ENCODE peak calls at places on chromosomes 7 and 10, in five cellular contexts. One of them, this sample, is unnamed.

GRCh38 chr10:77853256-77853655 is 73.3 kb downstream of the DLG5 start:
- DNase-seq in fibroblast of lung: no peak
- DNase-seq in lung: no peak
- DNase-seq in mammary epithelial cell: no peak
- DNase-seq in tibial nerve: no peak
- DNase-seq in this sample: no peak

GRCh38 chr10:28312572-28312971 is 9.7 kb upstream of the MPP7 start:
- DNase-seq in fibroblast of lung: no peak
- DNase-seq in lung: no peak
- DNase-seq in mammary epithelial cell: no peak
- DNase-seq in tibial nerve: no peak
- DNase-seq in this sample: no peak

GRCh38 chr7:51446785-51447184 is 130.2 kb upstream of the COBL start:
- DNase-seq in fibroblast of lung: no peak
- DNase-seq in lung: no peak
- DNase-seq in mammary epithelial cell: no peak
- DNase-seq in tibial nerve: no peak
- DNase-seq in this sample: no peak

GRCh38 chr10:103852189-103852711 is 3.1 kb downstream of the SH3PXD2A start:
- DNase-seq in fibroblast of lung: peak
- DNase-seq in lung: no peak
- DNase-seq in mammary epithelial cell: no peak
- DNase-seq in tibial nerve: no peak
- DNase-seq in this sample: no peak

GRCh38 chr10:117740696-117741222 is 198.2 kb downstream of the EMX2 start:
- DNase-seq in fibroblast of lung: no peak
- DNase-seq in lung: no peak
- DNase-seq in mammary epithelial cell: no peak
- DNase-seq in tibial nerve: no peak
- DNase-seq in this sample: no peak

GRCh38 chr7:71682841-71683341 is 550.9 kb downstream of the GALNT17 start:
- DNase-seq in fibroblast of lung: no peak
- DNase-seq in lung: no peak
- DNase-seq in mammary epithelial cell: no peak
- DNase-seq in tibial nerve: no peak
- DNase-seq in this sample: no peak

GRCh38 chr7:44285561-44285960 is 39.8 kb downstream of the CAMK2B start:
- DNase-seq in fibroblast of lung: no peak
- DNase-seq in lung: no peak
- DNase-seq in mammary epithelial cell: no peak
- DNase-seq in tibial nerve: peak
- DNase-seq in this sample: no peak

GRCh38 chr7:111842489-111842888 is 280.2 kb upstream of the IMMP2L start:
- DNase-seq in fibroblast of lung: no peak
- DNase-seq in lung: no peak
- DNase-seq in mammary epithelial cell: peak
- DNase-seq in tibial nerve: no peak
- DNase-seq in this sample: no peak

GRCh38 chr10:132158810-132159209 is 27.9 kb upstream of the DPYSL4 start:
- DNase-seq in fibroblast of lung: no peak
- DNase-seq in lung: no peak
- DNase-seq in mammary epithelial cell: no peak
- DNase-seq in tibial nerve: no peak
- DNase-seq in this sample: no peak

GRCh38 chr7:112112822-112113255 is 93.4 kb downstream of the DOCK4 start:
- DNase-seq in fibroblast of lung: peak
- DNase-seq in lung: no peak
- DNase-seq in mammary epithelial cell: peak
- DNase-seq in tibial nerve: no peak
- DNase-seq in this sample: peak

GRCh38 chr7:33325754-33326484 is 196.6 kb downstream of the BBS9 start:
- DNase-seq in fibroblast of lung: no peak
- DNase-seq in lung: no peak
- DNase-seq in mammary epithelial cell: no peak
- DNase-seq in tibial nerve: no peak
- DNase-seq in this sample: no peak

GRCh38 chr7:107914834-107915233 is 23.9 kb downstream of the DLD start:
- DNase-seq in fibroblast of lung: no peak
- DNase-seq in lung: no peak
- DNase-seq in mammary epithelial cell: no peak
- DNase-seq in tibial nerve: no peak
- DNase-seq in this sample: no peak

GRCh38 chr10:62554632-62555199 is 180.5 kb downstream of the ZNF365 start:
- DNase-seq in fibroblast of lung: peak
- DNase-seq in lung: no peak
- DNase-seq in mammary epithelial cell: peak
- DNase-seq in tibial nerve: no peak
- DNase-seq in this sample: no peak

GRCh38 chr10:416091-416515 is 273.4 kb downstream of the DIP2C start:
- DNase-seq in fibroblast of lung: peak
- DNase-seq in lung: no peak
- DNase-seq in mammary epithelial cell: no peak
- DNase-seq in tibial nerve: no peak
- DNase-seq in this sample: no peak

GRCh38 chr10:98460837-98461499 is 14.2 kb upstream of the HPS1 start:
- DNase-seq in fibroblast of lung: peak
- DNase-seq in lung: peak
- DNase-seq in mammary epithelial cell: peak
- DNase-seq in tibial nerve: no peak
- DNase-seq in this sample: no peak

GRCh38 chr10:91367558-91367957 is 42.6 kb upstream of the HECTD2 start:
- DNase-seq in fibroblast of lung: no peak
- DNase-seq in lung: no peak
- DNase-seq in mammary epithelial cell: no peak
- DNase-seq in tibial nerve: no peak
- DNase-seq in this sample: no peak

GRCh38 chr7:22255834-22256233 is 101.1 kb downstream of the RAPGEF5 start:
- DNase-seq in fibroblast of lung: no peak
- DNase-seq in lung: no peak
- DNase-seq in mammary epithelial cell: no peak
- DNase-seq in tibial nerve: no peak
- DNase-seq in this sample: no peak

GRCh38 chr7:31027161-31027965 is 24.7 kb upstream of the ADCYAP1R1 start:
- DNase-seq in fibroblast of lung: no peak
- DNase-seq in lung: no peak
- DNase-seq in mammary epithelial cell: no peak
- DNase-seq in tibial nerve: no peak
- DNase-seq in this sample: no peak

GRCh38 chr10:12796431-12797185 is 204.9 kb downstream of the CCDC3 start:
- DNase-seq in fibroblast of lung: no peak
- DNase-seq in lung: no peak
- DNase-seq in mammary epithelial cell: no peak
- DNase-seq in tibial nerve: no peak
- DNase-seq in this sample: no peak

GRCh38 chr10:103855852-103856496 is 598 bp upstream of the SH3PXD2A start:
- DNase-seq in fibroblast of lung: no peak
- DNase-seq in lung: no peak
- DNase-seq in mammary epithelial cell: no peak
- DNase-seq in tibial nerve: no peak
- DNase-seq in this sample: no peak

GRCh38 chr10:112526906-112527305 is 79.9 kb downstream of the VTI1A start:
- DNase-seq in fibroblast of lung: peak
- DNase-seq in lung: no peak
- DNase-seq in mammary epithelial cell: no peak
- DNase-seq in tibial nerve: no peak
- DNase-seq in this sample: no peak

GRCh38 chr10:17428616-17429097 is 25.7 kb downstream of the ST8SIA6 start:
- DNase-seq in fibroblast of lung: no peak
- DNase-seq in lung: no peak
- DNase-seq in mammary epithelial cell: no peak
- DNase-seq in tibial nerve: no peak
- DNase-seq in this sample: no peak

GRCh38 chr10:131657985-131658330 is 242.8 kb upstream of the PPP2R2D start:
- DNase-seq in fibroblast of lung: no peak
- DNase-seq in lung: no peak
- DNase-seq in mammary epithelial cell: no peak
- DNase-seq in tibial nerve: no peak
- DNase-seq in this sample: peak

GRCh38 chr7:2444476-2444875 is 31.7 kb downstream of the GRIFIN start:
- DNase-seq in fibroblast of lung: peak
- DNase-seq in lung: no peak
- DNase-seq in mammary epithelial cell: peak
- DNase-seq in tibial nerve: no peak
- DNase-seq in this sample: no peak

GRCh38 chr10:24952146-24952700 is at the start of gene PRTFDC1:
- DNase-seq in fibroblast of lung: peak
- DNase-seq in lung: no peak
- DNase-seq in mammary epithelial cell: no peak
- DNase-seq in tibial nerve: peak
- DNase-seq in this sample: peak

GRCh38 chr10:5534880-5535856 is 10.4 kb downstream of the CALML3 start:
- DNase-seq in fibroblast of lung: peak
- DNase-seq in lung: no peak
- DNase-seq in mammary epithelial cell: peak
- DNase-seq in tibial nerve: no peak
- DNase-seq in this sample: peak

GRCh38 chr7:159057647-159058046 is 87.0 kb downstream of the VIPR2 start:
- DNase-seq in fibroblast of lung: no peak
- DNase-seq in lung: no peak
- DNase-seq in mammary epithelial cell: no peak
- DNase-seq in tibial nerve: no peak
- DNase-seq in this sample: no peak

GRCh38 chr10:16788125-16788524 is 29.1 kb downstream of the RSU1 start:
- DNase-seq in fibroblast of lung: no peak
- DNase-seq in lung: no peak
- DNase-seq in mammary epithelial cell: no peak
- DNase-seq in tibial nerve: no peak
- DNase-seq in this sample: no peak

GRCh38 chr10:11595395-11595692 is 16.1 kb downstream of the USP6NL start:
- DNase-seq in fibroblast of lung: peak
- DNase-seq in lung: no peak
- DNase-seq in mammary epithelial cell: peak
- DNase-seq in tibial nerve: no peak
- DNase-seq in this sample: no peak

GRCh38 chr7:1325246-1325645 is 92.6 kb downstream of the UNCX start:
- DNase-seq in fibroblast of lung: no peak
- DNase-seq in lung: no peak
- DNase-seq in mammary epithelial cell: no peak
- DNase-seq in tibial nerve: no peak
- DNase-seq in this sample: no peak

GRCh38 chr7:490461-491291 is 29.0 kb downstream of the PDGFA start:
- DNase-seq in fibroblast of lung: no peak
- DNase-seq in lung: no peak
- DNase-seq in mammary epithelial cell: peak
- DNase-seq in tibial nerve: no peak
- DNase-seq in this sample: no peak

DNA sequence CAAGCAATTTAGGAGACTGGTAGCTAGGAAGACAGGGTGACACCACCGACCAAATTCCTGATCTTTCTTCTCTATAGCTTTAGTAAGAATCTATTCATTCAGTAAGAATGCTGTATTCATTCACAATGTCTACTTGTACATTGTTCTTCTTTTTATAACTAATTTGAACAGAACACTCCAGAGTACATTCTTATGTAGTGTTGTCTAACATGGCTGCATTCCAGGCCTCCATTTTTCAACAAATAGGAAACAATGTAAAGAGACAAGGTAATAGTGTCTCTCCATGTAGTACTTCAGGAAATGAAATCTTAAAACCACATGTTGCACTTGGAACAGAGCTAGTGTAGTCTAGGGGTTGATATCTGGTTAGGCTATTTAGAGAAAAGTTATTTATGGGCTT is 1.8 kb downstream of the VCL start:
- DNase-seq in fibroblast of lung: no peak
- DNase-seq in lung: no peak
- DNase-seq in mammary epithelial cell: peak
- DNase-seq in tibial nerve: no peak
- DNase-seq in this sample: no peak
- H3K4me3 ChIP-seq in fibroblast of lung: peak
- H3K4me3 ChIP-seq in lung: peak
- H3K4me3 ChIP-seq in mammary epithelial cell: peak
- H3K4me3 ChIP-seq in tibial nerve: peak
- H3K4me3 ChIP-seq in this sample: no peak

GRCh38 chr10:96834121-96834520 is 2.0 kb downstream of the LCOR start:
- DNase-seq in fibroblast of lung: peak
- DNase-seq in lung: no peak
- DNase-seq in mammary epithelial cell: no peak
- DNase-seq in tibial nerve: no peak
- DNase-seq in this sample: no peak

GRCh38 chr10:96831867-96832720 is at the start of gene LCOR:
- DNase-seq in fibroblast of lung: peak
- DNase-seq in lung: peak
- DNase-seq in mammary epithelial cell: peak
- DNase-seq in tibial nerve: peak
- DNase-seq in this sample: peak

GRCh38 chr10:96833220-96834001 is 1.3 kb downstream of the LCOR start:
- DNase-seq in fibroblast of lung: peak
- DNase-seq in lung: no peak
- DNase-seq in mammary epithelial cell: peak
- DNase-seq in tibial nerve: no peak
- DNase-seq in this sample: peak

GRCh38 chr10:96831200-96831866 is 765 bp upstream of the LCOR start:
- DNase-seq in fibroblast of lung: no peak
- DNase-seq in lung: no peak
- DNase-seq in mammary epithelial cell: no peak
- DNase-seq in tibial nerve: no peak
- DNase-seq in this sample: no peak

GRCh38 chr10:96832721-96833219 is 672 bp downstream of the LCOR start:
- DNase-seq in fibroblast of lung: peak
- DNase-seq in lung: peak
- DNase-seq in mammary epithelial cell: peak
- DNase-seq in tibial nerve: peak
- DNase-seq in this sample: peak
- H3K4me3 ChIP-seq in fibroblast of lung: peak
- H3K4me3 ChIP-seq in lung: peak
- H3K4me3 ChIP-seq in mammary epithelial cell: peak
- H3K4me3 ChIP-seq in tibial nerve: peak
- H3K4me3 ChIP-seq in this sample: peak

GRCh38 chr7:131533566-131534561 is 22.6 kb downstream of the PODXL start:
- DNase-seq in fibroblast of lung: no peak
- DNase-seq in lung: no peak
- DNase-seq in mammary epithelial cell: no peak
- DNase-seq in tibial nerve: no peak
- DNase-seq in this sample: no peak
- H3K4me3 ChIP-seq in fibroblast of lung: no peak
- H3K4me3 ChIP-seq in lung: no peak
- H3K4me3 ChIP-seq in mammary epithelial cell: no peak
- H3K4me3 ChIP-seq in tibial nerve: no peak
- H3K4me3 ChIP-seq in this sample: no peak

GRCh38 chr10:7969623-7970022 is 84.9 kb upstream of the GATA3 start:
- DNase-seq in fibroblast of lung: no peak
- DNase-seq in lung: no peak
- DNase-seq in mammary epithelial cell: no peak
- DNase-seq in tibial nerve: no peak
- DNase-seq in this sample: no peak
- H3K4me3 ChIP-seq in fibroblast of lung: no peak
- H3K4me3 ChIP-seq in lung: no peak
- H3K4me3 ChIP-seq in mammary epithelial cell: no peak
- H3K4me3 ChIP-seq in tibial nerve: no peak
- H3K4me3 ChIP-seq in this sample: no peak

DNA sequence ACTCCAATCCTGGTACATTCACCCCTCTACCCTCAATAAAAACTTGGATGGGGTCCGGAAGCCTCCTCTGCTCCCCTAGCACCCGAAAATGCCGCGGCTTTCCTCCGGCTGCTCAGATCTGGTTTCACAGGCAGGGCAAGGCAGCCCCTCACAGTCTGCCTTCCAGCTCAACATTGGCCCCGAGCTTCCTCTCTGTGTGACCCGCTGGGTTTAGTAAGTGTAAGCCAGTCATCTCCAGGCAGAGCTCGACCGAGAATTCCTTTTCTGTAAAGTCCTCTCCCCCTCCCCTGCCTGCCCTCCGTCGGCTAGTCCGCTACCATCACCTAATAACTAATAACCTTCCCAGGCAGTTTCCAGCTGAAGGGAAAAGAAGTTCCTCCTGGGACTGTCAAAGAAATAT is 3.4 kb downstream of the INHBA start:
- DNase-seq in fibroblast of lung: no peak
- DNase-seq in lung: no peak
- DNase-seq in mammary epithelial cell: no peak
- DNase-seq in tibial nerve: no peak
- DNase-seq in this sample: no peak
- H3K4me3 ChIP-seq in fibroblast of lung: peak
- H3K4me3 ChIP-seq in lung: peak
- H3K4me3 ChIP-seq in mammary epithelial cell: peak
- H3K4me3 ChIP-seq in tibial nerve: peak
- H3K4me3 ChIP-seq in this sample: no peak

This sample was measured in lower leg skin.